ENCODE peak calls at places on chromosome 15, in five cellular contexts. P, H, G, Y and R are unnamed samples. For H3K27me3, the result is how much of the 10 kb centered on the place peaks cover.

GRCh38 chr15:74036271-74037170 is 42.0 kb downstream of the PML start:
- DNase-seq in P (peak), H (peak), G (peak), Y (peak), R (peak)

GRCh38 chr15:35874260-35874905 is 328.4 kb upstream of the DPH6 start:
- DNase-seq in P (no peak), H (no peak), G (peak), Y (peak), R (no peak)

GRCh38 chr15:31332681-31333071 is 6.0 kb downstream of the KLF13 start:
- DNase-seq in P (no peak), H (no peak), G (no peak), Y (no peak), R (no peak)

GRCh38 chr15:98903377-98904018 is 104.1 kb downstream of the PGPEP1L start:
- DNase-seq in P (no peak), H (no peak), G (peak), Y (no peak), R (no peak)

GRCh38 chr15:76345880-76346665 is 9.5 kb downstream of the ISL2 start:
- DNase-seq in P (no peak), H (no peak), G (no peak), Y (no peak), R (peak)

GRCh38 chr15:65132841-65133549 is 613 bp downstream of the PDCD7 start:
- DNase-seq in P (no peak), H (peak), G (peak), Y (no peak), R (peak)

GRCh38 chr15:101381671-101382212 is 86.7 kb upstream of the SNRPA1 start:
- DNase-seq in P (no peak), H (no peak), G (no peak), Y (no peak), R (no peak)

GRCh38 chr15:98796685-98797084 is 148.3 kb downstream of the IGF1R start:
- DNase-seq in P (no peak), H (no peak), G (no peak), Y (no peak), R (no peak)

GRCh38 chr15:42102646-42103235 is 8.4 kb upstream of the PLA2G4D start:
- DNase-seq in P (no peak), H (no peak), G (peak), Y (no peak), R (peak)

GRCh38 chr15:74815121-74815933 is 2.7 kb downstream of the LMAN1L start:
- DNase-seq in P (no peak), H (peak), G (no peak), Y (no peak), R (peak)

GRCh38 chr15:66233487-66234415 is 19.8 kb downstream of the MEGF11 start:
- DNase-seq in P (no peak), H (no peak), G (peak), Y (no peak), R (no peak)

GRCh38 chr15:87639305-87640011 is 617.1 kb downstream of the NTRK3 start:
- DNase-seq in P (no peak), H (no peak), G (peak), Y (no peak), R (no peak)

GRCh38 chr15:69562097-69562496 is 109.5 kb downstream of the RPLP1 start:
- DNase-seq in P (no peak), H (no peak), G (no peak), Y (no peak), R (peak)

GRCh38 chr15:70054884-70055387 is 42.8 kb downstream of the TLE3 start:
- DNase-seq in P (peak), H (no peak), G (no peak), Y (peak), R (no peak)

GRCh38 chr15:67468431-67468830 is 52.5 kb upstream of the C15orf61 start:
- DNase-seq in P (no peak), H (no peak), G (no peak), Y (no peak), R (no peak)

GRCh38 chr15:92796163-92796611 is 103.9 kb upstream of the CHD2 start:
- DNase-seq in P (no peak), H (peak), G (no peak), Y (no peak), R (no peak)

GRCh38 chr15:89368566-89369223 is 34.1 kb upstream of the POLG start:
- DNase-seq in P (no peak), H (no peak), G (no peak), Y (no peak), R (no peak)

GRCh38 chr15:89371145-89372044 is 36.8 kb upstream of the POLG start:
- DNase-seq in P (no peak), H (no peak), G (no peak), Y (no peak), R (no peak)

GRCh38 chr15:89369548-89369947 is 34.9 kb upstream of the POLG start:
- DNase-seq in P (no peak), H (no peak), G (no peak), Y (no peak), R (no peak)

GRCh38 chr15:89372069-89373033 is 37.7 kb upstream of the POLG start:
- DNase-seq in P (no peak), H (no peak), G (no peak), Y (no peak), R (no peak)

DNA sequence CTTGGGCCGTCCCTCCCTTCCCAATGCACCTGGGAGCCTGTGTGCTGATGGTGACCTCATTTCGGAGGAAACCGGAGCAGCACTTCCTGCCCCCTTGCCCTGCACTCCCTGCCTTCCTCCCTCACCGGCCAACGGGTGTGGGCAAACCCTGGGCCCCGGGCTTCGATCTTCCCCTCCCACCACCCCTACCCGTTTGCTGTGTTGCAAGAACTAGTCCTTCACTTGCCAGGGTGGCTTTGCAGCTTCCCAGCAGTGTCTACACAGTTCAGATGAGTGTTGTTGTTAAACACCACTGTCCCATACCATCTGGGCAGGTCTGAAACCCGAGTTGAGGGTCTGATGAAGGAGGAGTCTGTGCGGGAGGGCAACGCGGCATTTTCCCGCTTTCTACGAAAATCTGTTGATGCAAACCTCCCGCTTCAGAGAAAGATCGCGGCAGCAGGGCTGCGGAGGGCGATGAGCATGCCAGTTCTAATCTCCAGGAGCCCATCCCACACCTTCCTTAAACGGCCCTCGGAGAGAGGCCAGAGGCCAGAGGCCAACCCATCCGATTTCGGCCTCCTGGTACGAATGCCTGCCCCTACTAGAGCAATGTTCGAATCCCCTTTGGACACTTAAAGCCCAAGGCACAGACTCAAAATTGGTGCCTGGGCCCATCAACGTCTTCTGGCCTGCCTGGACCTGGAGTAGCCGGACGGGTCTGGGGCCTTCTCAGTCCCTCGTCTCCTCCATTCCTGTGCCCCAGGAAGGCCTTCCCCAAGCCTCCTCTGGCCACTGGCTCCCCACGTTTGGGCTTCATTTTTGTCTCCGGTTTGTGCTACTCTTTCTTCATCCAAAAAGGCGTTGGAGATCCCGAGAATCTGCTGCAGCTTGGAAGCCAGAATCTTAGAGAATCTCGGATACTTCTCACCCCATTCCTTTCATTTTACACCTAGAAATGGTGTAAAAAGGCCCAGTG is 35.8 kb upstream of the POLG start:
- DNase-seq in P (no peak), H (no peak), G (no peak), Y (no peak), R (no peak)
- H3K4me3 ChIP-seq in P (no peak), H (no peak), G (no peak), Y (peak), R (no peak)

DNA sequence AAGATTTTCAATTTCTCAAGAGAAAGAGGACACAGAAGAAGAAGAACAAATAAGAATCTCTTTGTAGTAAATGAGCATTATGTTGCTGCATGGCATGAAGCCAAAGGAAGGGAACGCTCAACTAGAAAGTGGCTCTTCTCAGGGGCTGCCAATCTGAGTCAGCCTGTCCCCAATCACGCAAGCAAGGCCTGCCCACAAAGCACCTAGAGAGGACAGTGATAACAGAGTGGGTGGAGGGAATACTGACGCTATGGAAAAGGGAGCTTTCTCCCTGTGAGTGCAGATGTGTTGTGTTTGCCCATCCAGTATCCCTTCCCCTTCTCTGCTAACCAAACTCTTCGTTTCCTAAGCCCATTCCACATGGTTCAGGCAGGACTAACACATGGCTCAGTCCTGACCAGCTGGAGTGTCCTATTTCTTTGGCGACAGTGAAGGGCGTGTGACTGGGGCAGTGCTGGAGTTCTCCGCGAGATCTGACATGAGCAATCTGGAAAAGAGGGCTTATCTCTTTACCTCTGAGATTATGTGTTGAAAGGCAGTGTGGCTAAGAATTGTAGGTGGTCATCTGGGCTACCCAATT is 14.2 kb downstream of the FBN1 start:
- DNase-seq in P (no peak), H (no peak), G (peak), Y (no peak), R (no peak)
- H3K27ac ChIP-seq in P (no peak), H (no peak), G (no peak), Y (peak), R (no peak)

GRCh38 chr15:24752354-24752753 is 76.8 kb downstream of the NPAP1 start:
- DNase-seq in P (no peak), H (no peak), G (no peak), Y (no peak), R (no peak)

GRCh38 chr15:24745276-24745675 is 69.7 kb downstream of the NPAP1 start:
- DNase-seq in P (no peak), H (no peak), G (no peak), Y (no peak), R (no peak)

GRCh38 chr15:24748812-24749439 is 73.4 kb downstream of the NPAP1 start:
- DNase-seq in P (no peak), H (no peak), G (no peak), Y (no peak), R (no peak)

GRCh38 chr15:24746094-24746493 is 70.5 kb downstream of the NPAP1 start:
- DNase-seq in P (no peak), H (no peak), G (no peak), Y (no peak), R (no peak)

GRCh38 chr15:24747376-24747775 is 71.8 kb downstream of the NPAP1 start:
- DNase-seq in P (no peak), H (no peak), G (no peak), Y (no peak), R (no peak)
- H3K27me3 ChIP-seq in P (under half), H (under half), G (under half), Y (under half), R (under half)

GRCh38 chr15:48868549-48868948 is 9.4 kb upstream of the EID1 start:
- DNase-seq in P (no peak), H (no peak), G (peak), Y (no peak), R (no peak)
- H3K4me3 ChIP-seq in P (no peak), H (no peak), G (no peak), Y (no peak), R (no peak)

DNA sequence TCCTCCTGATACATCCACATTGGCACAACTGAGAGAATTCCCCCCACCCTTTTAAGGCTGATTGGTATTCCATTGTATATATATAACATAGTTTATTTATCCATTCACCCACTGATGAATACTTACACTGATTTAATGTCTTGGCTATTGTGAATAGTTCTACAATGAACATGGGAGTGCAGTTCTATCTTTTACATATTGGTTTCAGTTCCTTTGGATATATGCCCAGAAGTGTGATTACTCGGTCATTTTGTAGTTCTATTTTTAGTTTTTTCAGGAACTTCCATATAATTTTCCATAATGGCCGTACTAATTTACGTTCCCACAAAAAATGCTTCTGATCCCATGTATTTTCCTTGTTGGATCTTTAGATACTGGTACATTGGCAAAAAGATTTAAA is 135.3 kb downstream of the FMN1 start:
- DNase-seq in P (no peak), H (no peak), G (peak), Y (no peak), R (no peak)
- H3K27ac ChIP-seq in P (no peak), H (no peak), G (no peak), Y (no peak), R (no peak)